ENCODE peak calls at places on chromosomes 7 and 10, in seven cellular contexts. One of them, this sample, is unnamed.

GRCh38 chr7:54179321-54180029 is 362.7 kb upstream of the VSTM2A start:
- DNase-seq in tibial nerve: no peak
- DNase-seq in heart left ventricle: no peak
- DNase-seq in endothelial cell of umbilical vein: no peak
- DNase-seq in ovary: no peak
- DNase-seq in spleen: no peak
- DNase-seq in adrenal gland: no peak
- DNase-seq in this sample: no peak

GRCh38 chr7:66681491-66682349 is 53.0 kb downstream of the KCTD7 start:
- DNase-seq in tibial nerve: peak; percentile 95
- DNase-seq in heart left ventricle: peak; percentile 98
- DNase-seq in endothelial cell of umbilical vein: peak; percentile 94
- DNase-seq in ovary: peak; percentile 97
- DNase-seq in spleen: peak; percentile 99
- DNase-seq in adrenal gland: peak; percentile 99
- DNase-seq in this sample: peak; percentile 97

GRCh38 chr7:112360681-112361080 is 89.6 kb upstream of the IFRD1 start:
- DNase-seq in tibial nerve: no peak
- DNase-seq in heart left ventricle: no peak
- DNase-seq in endothelial cell of umbilical vein: no peak
- DNase-seq in ovary: no peak
- DNase-seq in spleen: no peak
- DNase-seq in adrenal gland: no peak
- DNase-seq in this sample: no peak

GRCh38 chr7:43439631-43440401 is 143.1 kb upstream of the STK17A start:
- DNase-seq in tibial nerve: no peak
- DNase-seq in heart left ventricle: no peak
- DNase-seq in endothelial cell of umbilical vein: peak; percentile 37
- DNase-seq in ovary: no peak
- DNase-seq in spleen: peak; percentile 83
- DNase-seq in adrenal gland: peak; percentile 52
- DNase-seq in this sample: peak; percentile 24

GRCh38 chr10:49397036-49397999 is 1.4 kb upstream of the DRGX start:
- DNase-seq in tibial nerve: no peak
- DNase-seq in heart left ventricle: no peak
- DNase-seq in endothelial cell of umbilical vein: no peak
- DNase-seq in ovary: no peak
- DNase-seq in spleen: no peak
- DNase-seq in adrenal gland: no peak
- DNase-seq in this sample: no peak

GRCh38 chr7:28808786-28809533 is 149.2 kb downstream of the TRIL start:
- DNase-seq in tibial nerve: peak; percentile 22
- DNase-seq in heart left ventricle: peak; percentile 43
- DNase-seq in endothelial cell of umbilical vein: no peak
- DNase-seq in ovary: no peak
- DNase-seq in spleen: peak; percentile 81
- DNase-seq in adrenal gland: peak; percentile 34
- DNase-seq in this sample: peak; percentile 14

GRCh38 chr7:5597772-5598171 is 174.1 kb upstream of the TNRC18 start:
- DNase-seq in tibial nerve: no peak
- DNase-seq in heart left ventricle: no peak
- DNase-seq in endothelial cell of umbilical vein: no peak
- DNase-seq in ovary: peak; percentile 69
- DNase-seq in spleen: no peak
- DNase-seq in adrenal gland: no peak
- DNase-seq in this sample: no peak

GRCh38 chr10:79446451-79447020 is 1.1 kb upstream of the ZCCHC24 start:
- DNase-seq in tibial nerve: peak; percentile 49
- DNase-seq in heart left ventricle: peak; percentile 84
- DNase-seq in endothelial cell of umbilical vein: peak; percentile 36
- DNase-seq in ovary: peak; percentile 85
- DNase-seq in spleen: peak; percentile 92
- DNase-seq in adrenal gland: peak; percentile 86
- DNase-seq in this sample: peak; percentile 88

GRCh38 chr7:102292813-102293798 is 6.4 kb downstream of the SH2B2 start:
- DNase-seq in tibial nerve: no peak
- DNase-seq in heart left ventricle: no peak
- DNase-seq in endothelial cell of umbilical vein: no peak
- DNase-seq in ovary: no peak
- DNase-seq in spleen: no peak
- DNase-seq in adrenal gland: no peak
- DNase-seq in this sample: no peak

GRCh38 chr7:2972531-2973161 is 71.0 kb downstream of the CARD11 start:
- DNase-seq in tibial nerve: no peak
- DNase-seq in heart left ventricle: no peak
- DNase-seq in endothelial cell of umbilical vein: no peak
- DNase-seq in ovary: no peak
- DNase-seq in spleen: no peak
- DNase-seq in adrenal gland: peak; percentile 5
- DNase-seq in this sample: no peak

GRCh38 chr10:112265745-112266144 is 17.5 kb upstream of the TECTB start:
- DNase-seq in tibial nerve: peak; percentile 34
- DNase-seq in heart left ventricle: no peak
- DNase-seq in endothelial cell of umbilical vein: no peak
- DNase-seq in ovary: no peak
- DNase-seq in spleen: no peak
- DNase-seq in adrenal gland: peak; percentile 85
- DNase-seq in this sample: peak; percentile 49

GRCh38 chr7:152851881-152852417 is 92.4 kb downstream of the ACTR3B start:
- DNase-seq in tibial nerve: no peak
- DNase-seq in heart left ventricle: no peak
- DNase-seq in endothelial cell of umbilical vein: no peak
- DNase-seq in ovary: no peak
- DNase-seq in spleen: no peak
- DNase-seq in adrenal gland: no peak
- DNase-seq in this sample: no peak

GRCh38 chr10:124743188-124744046 is 761 bp downstream of the FAM53B start:
- DNase-seq in tibial nerve: no peak
- DNase-seq in heart left ventricle: no peak
- DNase-seq in endothelial cell of umbilical vein: peak; percentile 48
- DNase-seq in ovary: peak; percentile 58
- DNase-seq in spleen: peak; percentile 92
- DNase-seq in adrenal gland: peak; percentile 56
- DNase-seq in this sample: no peak

GRCh38 chr7:103551006-103551405 is 105.0 kb upstream of the SLC26A5 start:
- DNase-seq in tibial nerve: no peak
- DNase-seq in heart left ventricle: no peak
- DNase-seq in endothelial cell of umbilical vein: no peak
- DNase-seq in ovary: no peak
- DNase-seq in spleen: no peak
- DNase-seq in adrenal gland: no peak
- DNase-seq in this sample: no peak

GRCh38 chr10:88270871-88271713 is 312.0 kb downstream of the RNLS start:
- DNase-seq in tibial nerve: no peak
- DNase-seq in heart left ventricle: peak; percentile 31
- DNase-seq in endothelial cell of umbilical vein: no peak
- DNase-seq in ovary: no peak
- DNase-seq in spleen: no peak
- DNase-seq in adrenal gland: no peak
- DNase-seq in this sample: no peak

GRCh38 chr7:43703573-43703972 is 25.8 kb downstream of the COA1 start:
- DNase-seq in tibial nerve: no peak
- DNase-seq in heart left ventricle: no peak
- DNase-seq in endothelial cell of umbilical vein: no peak
- DNase-seq in ovary: no peak
- DNase-seq in spleen: no peak
- DNase-seq in adrenal gland: no peak
- DNase-seq in this sample: no peak

GRCh38 chr7:1725199-1725701 is 55.2 kb downstream of the ELFN1 start:
- DNase-seq in tibial nerve: no peak
- DNase-seq in heart left ventricle: peak; percentile 94
- DNase-seq in endothelial cell of umbilical vein: no peak
- DNase-seq in ovary: no peak
- DNase-seq in spleen: no peak
- DNase-seq in adrenal gland: no peak
- DNase-seq in this sample: peak; percentile 43

GRCh38 chr7:30112103-30112713 is 22.6 kb upstream of the MTURN start:
- DNase-seq in tibial nerve: no peak
- DNase-seq in heart left ventricle: no peak
- DNase-seq in endothelial cell of umbilical vein: no peak
- DNase-seq in ovary: no peak
- DNase-seq in spleen: no peak
- DNase-seq in adrenal gland: no peak
- DNase-seq in this sample: no peak

GRCh38 chr7:140649566-140650205 is 9.1 kb upstream of the DENND2A start:
- DNase-seq in tibial nerve: no peak
- DNase-seq in heart left ventricle: no peak
- DNase-seq in endothelial cell of umbilical vein: no peak
- DNase-seq in ovary: peak; percentile 1
- DNase-seq in spleen: peak; percentile 37
- DNase-seq in adrenal gland: no peak
- DNase-seq in this sample: no peak

GRCh38 chr10:32980558-32981468 is 22.8 kb upstream of the ITGB1 start:
- DNase-seq in tibial nerve: peak; percentile 74
- DNase-seq in heart left ventricle: peak; percentile 95
- DNase-seq in endothelial cell of umbilical vein: peak; percentile 98
- DNase-seq in ovary: peak; percentile 77
- DNase-seq in spleen: peak; percentile 96
- DNase-seq in adrenal gland: peak; percentile 95
- DNase-seq in this sample: peak; percentile 86
- TF ChIP-seq POLR2A in tibial nerve: peak; percentile 72
- TF ChIP-seq POLR2A in heart left ventricle: peak; percentile 72
- TF ChIP-seq POLR2A in endothelial cell of umbilical vein: peak; percentile 87
- TF ChIP-seq POLR2A in ovary: no peak
- TF ChIP-seq POLR2A in spleen: no peak
- TF ChIP-seq POLR2A in adrenal gland: peak; percentile 96
- TF ChIP-seq POLR2A in this sample: no peak

GRCh38 chr7:51288896-51289607 is 27.6 kb downstream of the COBL start:
- DNase-seq in tibial nerve: no peak
- DNase-seq in heart left ventricle: no peak
- DNase-seq in endothelial cell of umbilical vein: no peak
- DNase-seq in ovary: no peak
- DNase-seq in spleen: no peak
- DNase-seq in adrenal gland: no peak
- DNase-seq in this sample: no peak
- H3K4me3 ChIP-seq in tibial nerve: no peak overlapping the region
- H3K4me3 ChIP-seq in heart left ventricle: peak overlapping the region; percentile 8
- H3K4me3 ChIP-seq in endothelial cell of umbilical vein: no peak overlapping the region
- H3K4me3 ChIP-seq in ovary: no peak overlapping the region
- H3K4me3 ChIP-seq in spleen: no peak overlapping the region
- H3K4me3 ChIP-seq in adrenal gland: no peak overlapping the region
- H3K4me3 ChIP-seq in this sample: no peak overlapping the region

GRCh38 chr10:11179231-11180105 is 161.8 kb downstream of the CELF2 start:
- DNase-seq in tibial nerve: no peak
- DNase-seq in heart left ventricle: no peak
- DNase-seq in endothelial cell of umbilical vein: no peak
- DNase-seq in ovary: no peak
- DNase-seq in spleen: no peak
- DNase-seq in adrenal gland: no peak
- DNase-seq in this sample: no peak

GRCh38 chr10:11180228-11180627 is 162.6 kb downstream of the CELF2 start:
- DNase-seq in tibial nerve: no peak
- DNase-seq in heart left ventricle: peak; percentile 42
- DNase-seq in endothelial cell of umbilical vein: no peak
- DNase-seq in ovary: no peak
- DNase-seq in spleen: peak; percentile 84
- DNase-seq in adrenal gland: no peak
- DNase-seq in this sample: no peak

GRCh38 chr10:11184093-11184492 is 166.4 kb downstream of the CELF2 start:
- DNase-seq in tibial nerve: no peak
- DNase-seq in heart left ventricle: no peak
- DNase-seq in endothelial cell of umbilical vein: no peak
- DNase-seq in ovary: no peak
- DNase-seq in spleen: no peak
- DNase-seq in adrenal gland: no peak
- DNase-seq in this sample: no peak

GRCh38 chr10:11183000-11183399 is 165.3 kb downstream of the CELF2 start:
- DNase-seq in tibial nerve: no peak
- DNase-seq in heart left ventricle: no peak
- DNase-seq in endothelial cell of umbilical vein: no peak
- DNase-seq in ovary: no peak
- DNase-seq in spleen: no peak
- DNase-seq in adrenal gland: no peak
- DNase-seq in this sample: no peak

GRCh38 chr10:11181996-11182395 is 164.3 kb downstream of the CELF2 start:
- DNase-seq in tibial nerve: no peak
- DNase-seq in heart left ventricle: peak; percentile 78
- DNase-seq in endothelial cell of umbilical vein: no peak
- DNase-seq in ovary: peak; percentile 75
- DNase-seq in spleen: no peak
- DNase-seq in adrenal gland: no peak
- DNase-seq in this sample: peak; percentile 37
- H3K4me1 ChIP-seq in tibial nerve: peaks cover 23% of the 10 kb centered on the region
- H3K4me1 ChIP-seq in heart left ventricle: peaks cover 46% of the 10 kb centered on the region
- H3K4me1 ChIP-seq in endothelial cell of umbilical vein: peaks cover 6% of the 10 kb centered on the region
- H3K4me1 ChIP-seq in ovary: peaks cover 16% of the 10 kb centered on the region
- H3K4me1 ChIP-seq in spleen: peaks cover 46% of the 10 kb centered on the region
- H3K4me1 ChIP-seq in adrenal gland: no peaks in the 10 kb centered on the region
- H3K4me1 ChIP-seq in this sample: peaks cover 9% of the 10 kb centered on the region

DNA sequence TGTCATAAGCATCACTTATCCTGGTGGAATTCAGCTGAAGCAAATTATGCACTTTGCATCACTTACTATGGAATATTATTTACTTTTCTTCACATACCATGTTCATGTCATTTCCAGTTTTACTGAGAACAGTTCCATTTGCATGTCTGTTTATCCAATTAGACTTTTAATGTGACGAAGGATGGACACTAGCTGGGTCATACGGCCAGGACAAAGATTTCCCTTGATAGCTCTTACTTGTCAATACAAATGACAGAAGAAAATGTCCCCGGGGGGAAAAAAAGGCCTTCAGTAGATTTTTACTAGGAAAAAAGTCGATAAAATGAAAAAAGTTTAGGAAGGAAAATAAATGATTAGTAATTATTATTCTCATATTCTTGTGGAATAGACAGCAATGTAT is 106.6 kb downstream of the RAPGEF5 start:
- DNase-seq in tibial nerve: no peak
- DNase-seq in heart left ventricle: no peak
- DNase-seq in endothelial cell of umbilical vein: no peak
- DNase-seq in ovary: no peak
- DNase-seq in spleen: no peak
- DNase-seq in adrenal gland: no peak
- DNase-seq in this sample: no peak
- TF ChIP-seq POLR2A in tibial nerve: no peak
- TF ChIP-seq POLR2A in heart left ventricle: no peak
- TF ChIP-seq POLR2A in endothelial cell of umbilical vein: no peak
- TF ChIP-seq POLR2A in ovary: no peak
- TF ChIP-seq POLR2A in spleen: no peak
- TF ChIP-seq POLR2A in adrenal gland: no peak
- TF ChIP-seq POLR2A in this sample: no peak

GRCh38 chr7:154911862-154912261 is 91.1 kb downstream of the PAXIP1 start:
- DNase-seq in tibial nerve: no peak
- DNase-seq in heart left ventricle: no peak
- DNase-seq in endothelial cell of umbilical vein: no peak
- DNase-seq in ovary: no peak
- DNase-seq in spleen: peak; percentile 32
- DNase-seq in adrenal gland: no peak
- DNase-seq in this sample: no peak
- H3K4me3 ChIP-seq in tibial nerve: no peak overlapping the region
- H3K4me3 ChIP-seq in heart left ventricle: no peak overlapping the region
- H3K4me3 ChIP-seq in endothelial cell of umbilical vein: no peak overlapping the region
- H3K4me3 ChIP-seq in ovary: no peak overlapping the region
- H3K4me3 ChIP-seq in spleen: no peak overlapping the region
- H3K4me3 ChIP-seq in adrenal gland: no peak overlapping the region
- H3K4me3 ChIP-seq in this sample: no peak overlapping the region